ENCODE peak calls at places on chromosomes 2 and 18, in eight cellular contexts. N, F, T, I, W, B, J and V are unnamed samples.

GRCh38 chr2:167258712-167259111 is 370.4 kb downstream of the XIRP2 start:
- DNase-seq in N (no peak), F (no peak), T (no peak), I (no peak), W (no peak), B (no peak), J (no peak), V (no peak)

GRCh38 chr2:60939622-60940021 is 58.2 kb downstream of the REL start:
- DNase-seq in N (no peak), F (no peak), T (no peak), I (no peak), W (no peak), B (no peak), J (no peak), V (no peak)

GRCh38 chr18:62436636-62437519 is 85.9 kb upstream of the ZCCHC2 start:
- DNase-seq in N (no peak), F (peak), T (no peak), I (no peak), W (peak), B (peak), J (no peak), V (peak)

GRCh38 chr2:173571021-173571821 is 216.5 kb downstream of the CDCA7 start:
- DNase-seq in N (no peak), F (peak), T (no peak), I (no peak), W (no peak), B (peak), J (no peak), V (no peak)

GRCh38 chr18:9708057-9708881 is at the start of gene RAB31:
- DNase-seq in N (peak), F (peak), T (peak), I (no peak), W (peak), B (peak), J (no peak), V (no peak)

GRCh38 chr18:9348766-9349165 is 14.2 kb downstream of the TWSG1 start:
- DNase-seq in N (no peak), F (peak), T (no peak), I (no peak), W (no peak), B (no peak), J (no peak), V (no peak)

GRCh38 chr2:190352668-190353536 is 9.5 kb downstream of the INPP1 start:
- DNase-seq in N (no peak), F (no peak), T (peak), I (no peak), W (no peak), B (peak), J (no peak), V (no peak)

GRCh38 chr2:157782057-157782845 is 93.9 kb downstream of the ACVR1 start:
- DNase-seq in N (no peak), F (peak), T (no peak), I (no peak), W (no peak), B (no peak), J (no peak), V (no peak)

GRCh38 chr2:134782792-134783191 is 55.6 kb upstream of the ACMSD start:
- DNase-seq in N (no peak), F (peak), T (no peak), I (no peak), W (no peak), B (peak), J (no peak), V (no peak)

GRCh38 chr2:170189757-170190156 is 11.8 kb downstream of the MYO3B start:
- DNase-seq in N (no peak), F (no peak), T (no peak), I (no peak), W (no peak), B (peak), J (no peak), V (no peak)

GRCh38 chr18:48833701-48834394 is 116.9 kb downstream of the SMAD7 start:
- DNase-seq in N (peak), F (peak), T (no peak), I (peak), W (peak), B (no peak), J (no peak), V (peak)

GRCh38 chr18:42052137-42052708 is 97.2 kb downstream of the PIK3C3 start:
- DNase-seq in N (no peak), F (peak), T (no peak), I (no peak), W (no peak), B (no peak), J (no peak), V (no peak)

GRCh38 chr18:51110073-51110797 is 80.2 kb downstream of the SMAD4 start:
- DNase-seq in N (peak), F (peak), T (peak), I (peak), W (no peak), B (peak), J (no peak), V (peak)

GRCh38 chr2:127205211-127206140 is 14.6 kb downstream of the CYP27C1 start:
- DNase-seq in N (peak), F (no peak), T (no peak), I (no peak), W (peak), B (no peak), J (no peak), V (no peak)

GRCh38 chr2:191666733-191667132 is 11.2 kb upstream of the NABP1 start:
- DNase-seq in N (no peak), F (peak), T (peak), I (no peak), W (no peak), B (no peak), J (no peak), V (no peak)

GRCh38 chr2:33395660-33396249 is 80.7 kb upstream of the RASGRP3 start:
- DNase-seq in N (no peak), F (peak), T (peak), I (peak), W (no peak), B (peak), J (no peak), V (peak)

GRCh38 chr2:132460781-132461180 is 44.2 kb downstream of the GPR39 start:
- DNase-seq in N (no peak), F (no peak), T (no peak), I (no peak), W (no peak), B (no peak), J (no peak), V (no peak)

GRCh38 chr2:27627963-27628766 is 647 bp downstream of the CCDC121 start:
- DNase-seq in N (no peak), F (peak), T (no peak), I (no peak), W (no peak), B (peak), J (peak), V (no peak)

GRCh38 chr2:165627463-165627862 is 158.0 kb downstream of the CSRNP3 start:
- DNase-seq in N (no peak), F (peak), T (no peak), I (no peak), W (no peak), B (peak), J (no peak), V (no peak)

GRCh38 chr2:121243821-121244460 is 41.1 kb downstream of the TFCP2L1 start:
- DNase-seq in N (no peak), F (no peak), T (no peak), I (no peak), W (no peak), B (no peak), J (no peak), V (no peak)

GRCh38 chr18:48452863-48453323 is 43.7 kb upstream of the ZBTB7C start:
- DNase-seq in N (no peak), F (peak), T (no peak), I (no peak), W (no peak), B (peak), J (no peak), V (no peak)

GRCh38 chr2:31192396-31193065 is 24.8 kb downstream of the CAPN14 start:
- DNase-seq in N (no peak), F (no peak), T (no peak), I (no peak), W (peak), B (no peak), J (no peak), V (no peak)

GRCh38 chr2:100260712-100261620 is 61.3 kb downstream of the LONRF2 start:
- DNase-seq in N (peak), F (peak), T (peak), I (no peak), W (peak), B (peak), J (no peak), V (no peak)

GRCh38 chr18:31657823-31658669 is 26.3 kb downstream of the B4GALT6 start:
- DNase-seq in N (no peak), F (no peak), T (no peak), I (no peak), W (no peak), B (no peak), J (no peak), V (no peak)

GRCh38 chr2:141109633-141110032 is 1021.2 kb downstream of the LRP1B start:
- DNase-seq in N (peak), F (no peak), T (no peak), I (no peak), W (no peak), B (no peak), J (no peak), V (no peak)

GRCh38 chr2:214995926-214996670 is 142.3 kb downstream of the ABCA12 start:
- DNase-seq in N (no peak), F (no peak), T (no peak), I (no peak), W (no peak), B (no peak), J (no peak), V (no peak)

GRCh38 chr2:16218651-16219050 is 278.3 kb downstream of the MYCN start:
- DNase-seq in N (peak), F (no peak), T (peak), I (no peak), W (no peak), B (no peak), J (no peak), V (no peak)

GRCh38 chr2:95074663-95075439 is 46.8 kb downstream of the MRPS5 start:
- DNase-seq in N (no peak), F (no peak), T (no peak), I (peak), W (no peak), B (no peak), J (no peak), V (no peak)

GRCh38 chr2:110800611-110801402 is 68.4 kb downstream of the ACOXL start:
- DNase-seq in N (no peak), F (no peak), T (no peak), I (no peak), W (no peak), B (no peak), J (no peak), V (no peak)

GRCh38 chr2:161352718-161353117 is 44.5 kb downstream of the PSMD14 start:
- DNase-seq in N (no peak), F (no peak), T (no peak), I (no peak), W (no peak), B (no peak), J (no peak), V (no peak)

GRCh38 chr18:51897884-51898283 is 442.1 kb upstream of the DCC start:
- DNase-seq in N (no peak), F (no peak), T (no peak), I (no peak), W (no peak), B (peak), J (no peak), V (no peak)

GRCh38 chr2:170963386-170963785 is 34.3 kb downstream of the GORASP2 start:
- DNase-seq in N (no peak), F (no peak), T (no peak), I (no peak), W (no peak), B (no peak), J (no peak), V (no peak)

GRCh38 chr2:164821338-164821737 is 20.3 kb downstream of the COBLL1 start:
- DNase-seq in N (no peak), F (no peak), T (no peak), I (no peak), W (no peak), B (no peak), J (no peak), V (no peak)

GRCh38 chr2:202038471-202039277 is 5.0 kb downstream of the FZD7 start:
- DNase-seq in N (peak), F (peak), T (peak), I (no peak), W (no peak), B (peak), J (no peak), V (no peak)

GRCh38 chr2:26241928-26242436 is 2.5 kb downstream of the HADHA start:
- DNase-seq in N (no peak), F (no peak), T (no peak), I (no peak), W (no peak), B (no peak), J (no peak), V (no peak)

GRCh38 chr2:176675557-176676256 is 406.5 kb downstream of the MTX2 start:
- DNase-seq in N (no peak), F (no peak), T (no peak), I (no peak), W (no peak), B (no peak), J (no peak), V (no peak)

GRCh38 chr2:240066489-240066888 is 13.2 kb upstream of the OR6B3 start:
- DNase-seq in N (no peak), F (no peak), T (no peak), I (no peak), W (no peak), B (no peak), J (no peak), V (no peak)

GRCh38 chr2:240060977-240061591 is 7.8 kb upstream of the OR6B3 start:
- DNase-seq in N (no peak), F (peak), T (peak), I (peak), W (no peak), B (peak), J (peak), V (no peak)

GRCh38 chr2:240069846-240070245 is 16.5 kb upstream of the OR6B3 start:
- DNase-seq in N (no peak), F (no peak), T (no peak), I (no peak), W (no peak), B (peak), J (no peak), V (no peak)

GRCh38 chr2:240068193-240068592 is 14.9 kb upstream of the OR6B3 start:
- DNase-seq in N (no peak), F (no peak), T (no peak), I (no peak), W (no peak), B (no peak), J (no peak), V (no peak)

DNA sequence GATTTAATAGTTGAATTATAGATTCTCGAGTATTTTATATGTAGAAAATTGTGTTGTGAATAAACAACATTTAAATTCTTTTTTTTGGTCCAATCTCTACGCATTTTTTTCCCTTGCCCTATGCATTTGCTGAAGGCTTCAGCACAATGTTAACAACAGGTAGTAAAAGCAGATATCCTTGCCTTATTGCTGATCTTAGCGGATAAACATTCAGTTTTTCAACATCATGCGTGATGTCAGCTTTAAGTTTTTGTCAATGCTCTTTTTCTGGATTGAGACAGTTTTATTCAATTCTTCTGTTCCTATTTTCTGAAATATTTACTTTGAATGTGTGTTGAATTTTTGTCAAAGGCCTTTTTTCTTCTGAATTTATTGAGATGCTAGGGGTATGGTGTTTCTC is 11.6 kb upstream of the OR6B3 start:
- DNase-seq in N (no peak), F (no peak), T (no peak), I (no peak), W (no peak), B (no peak), J (no peak), V (no peak)
- TF ChIP-seq CTCF in N (no peak), F (no peak), T (no peak), I (no peak), W (no peak), B (no peak), J (no peak), V (no peak)

GRCh38 chr2:9690252-9690651 is 59.5 kb upstream of the YWHAQ start:
- DNase-seq in N (no peak), F (peak), T (no peak), I (no peak), W (no peak), B (peak), J (no peak), V (no peak)

GRCh38 chr2:9693138-9693520 is 62.3 kb upstream of the YWHAQ start:
- DNase-seq in N (no peak), F (peak), T (no peak), I (no peak), W (peak), B (peak), J (no peak), V (peak)

GRCh38 chr2:9692392-9693137 is 61.8 kb upstream of the YWHAQ start:
- DNase-seq in N (peak), F (no peak), T (peak), I (no peak), W (no peak), B (no peak), J (no peak), V (no peak)

GRCh38 chr2:9693646-9694045 is 62.8 kb upstream of the YWHAQ start:
- DNase-seq in N (no peak), F (no peak), T (no peak), I (no peak), W (no peak), B (no peak), J (no peak), V (no peak)

GRCh38 chr2:9690716-9691498 is 60.1 kb upstream of the YWHAQ start:
- DNase-seq in N (no peak), F (no peak), T (no peak), I (no peak), W (no peak), B (no peak), J (no peak), V (no peak)
- TF ChIP-seq CTCF in N (peak), F (no peak), T (peak), I (no peak), W (no peak), B (no peak), J (no peak), V (no peak)

GRCh38 chr18:3655637-3656050 is 205.7 kb downstream of the TGIF1 start:
- DNase-seq in N (no peak), F (no peak), T (no peak), I (no peak), W (no peak), B (no peak), J (no peak), V (no peak)
- TF ChIP-seq CTCF in N (no peak), F (no peak), T (peak), I (no peak), W (no peak), B (no peak), J (no peak), V (no peak)

DNA sequence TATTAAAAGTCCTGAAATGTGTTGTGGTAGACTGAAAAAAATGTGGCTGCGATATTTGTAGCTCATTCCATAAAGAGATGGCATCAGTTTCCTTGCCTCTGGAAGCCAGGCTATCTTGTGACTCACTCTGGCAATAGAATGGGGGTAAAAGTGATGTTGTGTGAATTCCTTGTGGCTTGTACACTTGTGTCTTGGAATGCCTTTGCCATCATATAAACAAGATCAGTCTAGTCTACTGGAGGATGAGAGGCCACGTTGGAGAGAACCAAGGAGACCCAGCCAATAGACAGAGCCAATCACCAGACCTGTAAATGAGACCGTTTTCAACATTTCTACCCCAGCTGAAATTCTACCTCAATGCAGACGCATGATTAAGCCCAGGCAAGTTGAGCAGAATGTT is 254.1 kb downstream of the TRIB2 start:
- DNase-seq in N (no peak), F (peak), T (no peak), I (no peak), W (no peak), B (peak), J (peak), V (no peak)
- TF ChIP-seq CTCF in N (no peak), F (no peak), T (no peak), I (no peak), W (no peak), B (no peak), J (no peak), V (no peak)

GRCh38 chr18:58069104-58069503 is 25.1 kb downstream of the NEDD4L start:
- DNase-seq in N (no peak), F (no peak), T (no peak), I (no peak), W (no peak), B (no peak), J (no peak), V (no peak)

GRCh38 chr18:58064406-58064998 is 20.5 kb downstream of the NEDD4L start:
- DNase-seq in N (no peak), F (peak), T (no peak), I (no peak), W (no peak), B (no peak), J (no peak), V (no peak)

GRCh38 chr18:58069721-58070292 is 25.8 kb downstream of the NEDD4L start:
- DNase-seq in N (peak), F (no peak), T (no peak), I (no peak), W (no peak), B (no peak), J (no peak), V (no peak)

DNA sequence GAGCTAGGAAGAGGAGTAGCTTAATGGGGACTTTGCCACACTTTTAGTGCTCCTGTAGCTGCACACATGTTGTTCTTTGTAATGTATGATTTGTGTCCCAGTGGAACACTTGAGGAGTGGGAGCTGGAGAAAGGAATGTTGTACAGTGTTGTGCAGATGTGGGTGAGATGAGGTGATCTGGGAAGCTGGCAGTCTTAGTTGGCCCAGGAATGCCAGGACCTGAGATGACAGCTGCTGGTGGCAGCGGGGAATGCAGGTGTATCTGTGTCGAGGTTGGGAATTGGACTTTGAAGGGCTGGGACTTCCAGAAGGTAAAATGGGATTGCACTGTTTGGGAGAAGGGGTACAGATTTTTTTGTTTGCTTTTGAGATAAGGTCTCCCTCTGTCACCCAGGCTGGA is 23.6 kb downstream of the NEDD4L start:
- DNase-seq in N (no peak), F (no peak), T (no peak), I (no peak), W (no peak), B (no peak), J (no peak), V (no peak)
- TF ChIP-seq CTCF in N (peak), F (no peak), T (no peak), I (no peak), W (no peak), B (no peak), J (no peak), V (no peak)

DNA sequence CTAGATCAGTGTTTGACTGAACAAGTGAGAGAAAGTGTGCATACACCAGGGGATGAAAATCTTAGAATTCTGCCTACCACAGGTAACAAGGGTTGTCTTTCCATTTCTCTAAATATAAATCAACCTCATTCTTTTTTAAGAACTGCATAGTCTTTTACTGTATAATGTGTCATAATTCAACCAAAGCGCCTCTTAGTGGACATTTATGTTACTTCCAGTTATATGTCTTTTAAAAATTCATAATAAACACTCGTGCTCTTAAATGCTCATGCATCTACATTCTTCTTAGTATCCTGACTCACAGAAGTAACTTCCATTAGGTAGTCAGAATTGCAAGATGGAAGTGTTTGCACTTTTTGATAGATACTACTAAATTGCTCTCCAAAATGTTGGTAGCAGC is 76.2 kb downstream of the CHRNA1 start:
- DNase-seq in N (no peak), F (peak), T (no peak), I (no peak), W (no peak), B (peak), J (no peak), V (no peak)
- TF ChIP-seq CTCF in N (peak), F (peak), T (peak), I (peak), W (no peak), B (peak), J (peak), V (no peak)

GRCh38 chr2:10709290-10709939 is 12.0 kb upstream of the ATP6V1C2 start:
- DNase-seq in N (peak), F (no peak), T (peak), I (no peak), W (no peak), B (peak), J (no peak), V (no peak)
- TF ChIP-seq CTCF in N (peak), F (peak), T (peak), I (no peak), W (no peak), B (peak), J (peak), V (no peak)